ENCODE peak calls at places on chromosomes 6 and 20, in eight cellular contexts. Z is IMR-90; R is brain microvascular endothelial cell; N is right cardiac atrium; V is Peyer's patch; X is CD8-positive, alpha-beta memory T cell; W is heart left ventricle; C is WERI-Rb-1. I is an unnamed sample.

GRCh38 chr20:49641683-49642649 is 71.7 kb downstream of the B4GALT5 start:
- DNase-seq in Z (peak), R (no peak), N (no peak), V (no peak), X (no peak), W (no peak), C (peak), I (no peak)

GRCh38 chr6:26388441-26388840 is 5.5 kb downstream of the BTN2A2 start:
- DNase-seq in Z (peak), R (peak), N (no peak), V (no peak), X (no peak), W (no peak), C (no peak), I (no peak)

GRCh38 chr6:166778776-166779175 is 151.7 kb upstream of the RPS6KA2 start:
- DNase-seq in Z (no peak), R (no peak), N (no peak), V (no peak), X (no peak), W (no peak), C (no peak), I (no peak)

GRCh38 chr20:41027872-41028358 is 707 bp upstream of the TOP1 start:
- DNase-seq in Z (no peak), R (no peak), N (no peak), V (no peak), X (no peak), W (no peak), C (no peak), I (no peak)

GRCh38 chr6:71107935-71108420 is 151.1 kb upstream of the B3GAT2 start:
- DNase-seq in Z (peak), R (peak), N (no peak), V (no peak), X (no peak), W (peak), C (no peak), I (no peak)

GRCh38 chr6:125746731-125747588 is 2.5 kb upstream of the HEY2 start:
- DNase-seq in Z (peak), R (peak), N (peak), V (peak), X (peak), W (peak), C (peak), I (peak)

GRCh38 chr20:63896136-63896890 is 1.4 kb downstream of the DNAJC5 start:
- DNase-seq in Z (peak), R (no peak), N (peak), V (peak), X (peak), W (peak), C (peak), I (no peak)

GRCh38 chr20:11716945-11717248 is 200.8 kb upstream of the BTBD3 start:
- DNase-seq in Z (no peak), R (no peak), N (no peak), V (no peak), X (no peak), W (no peak), C (no peak), I (no peak)

GRCh38 chr6:151494235-151494950 is 576 bp downstream of the CCDC170 start:
- DNase-seq in Z (peak), R (peak), N (peak), V (no peak), X (no peak), W (peak), C (peak), I (no peak)

GRCh38 chr20:31607640-31608255 is 2.7 kb downstream of the ID1 start:
- DNase-seq in Z (no peak), R (no peak), N (no peak), V (no peak), X (no peak), W (no peak), C (no peak), I (no peak)

GRCh38 chr20:53899351-53900167 is 170.8 kb downstream of the BCAS1 start:
- DNase-seq in Z (peak), R (no peak), N (no peak), V (peak), X (peak), W (no peak), C (peak), I (peak)

GRCh38 chr6:130069471-130069870 is 51.1 kb downstream of the L3MBTL3 start:
- DNase-seq in Z (no peak), R (no peak), N (no peak), V (no peak), X (no peak), W (no peak), C (peak), I (no peak)

GRCh38 chr6:167839755-167840154 is 13.0 kb downstream of the AFDN start:
- DNase-seq in Z (no peak), R (no peak), N (no peak), V (no peak), X (no peak), W (no peak), C (no peak), I (no peak)

GRCh38 chr6:28474441-28475219 is 31.3 kb upstream of the ZSCAN23 start:
- DNase-seq in Z (peak), R (peak), N (no peak), V (no peak), X (no peak), W (no peak), C (no peak), I (no peak)

GRCh38 chr20:57632286-57632685 is 12.1 kb upstream of the ZBP1 start:
- DNase-seq in Z (no peak), R (no peak), N (no peak), V (no peak), X (no peak), W (no peak), C (no peak), I (no peak)

GRCh38 chr20:37726321-37726720 is 32.5 kb downstream of the CTNNBL1 start:
- DNase-seq in Z (no peak), R (no peak), N (no peak), V (no peak), X (no peak), W (no peak), C (no peak), I (no peak)

GRCh38 chr20:61507778-61508177 is 255.7 kb downstream of the CDH4 start:
- DNase-seq in Z (no peak), R (no peak), N (no peak), V (no peak), X (no peak), W (no peak), C (no peak), I (no peak)

GRCh38 chr6:164897523-164898094 is 411.8 kb downstream of the C6orf118 start:
- DNase-seq in Z (no peak), R (no peak), N (no peak), V (no peak), X (no peak), W (no peak), C (peak), I (no peak)

GRCh38 chr20:45340951-45341350 is 7.3 kb downstream of the SDC4 start:
- DNase-seq in Z (no peak), R (no peak), N (no peak), V (no peak), X (no peak), W (no peak), C (peak), I (no peak)

GRCh38 chr20:45339799-45340198 is 8.4 kb downstream of the SDC4 start:
- DNase-seq in Z (no peak), R (no peak), N (no peak), V (no peak), X (no peak), W (no peak), C (no peak), I (no peak)

GRCh38 chr20:45339084-45339483 is 9.1 kb downstream of the SDC4 start:
- DNase-seq in Z (no peak), R (no peak), N (no peak), V (no peak), X (no peak), W (no peak), C (no peak), I (no peak)

GRCh38 chr20:45341579-45341938 is 6.7 kb downstream of the SDC4 start:
- DNase-seq in Z (no peak), R (no peak), N (no peak), V (no peak), X (no peak), W (no peak), C (no peak), I (no peak)

DNA sequence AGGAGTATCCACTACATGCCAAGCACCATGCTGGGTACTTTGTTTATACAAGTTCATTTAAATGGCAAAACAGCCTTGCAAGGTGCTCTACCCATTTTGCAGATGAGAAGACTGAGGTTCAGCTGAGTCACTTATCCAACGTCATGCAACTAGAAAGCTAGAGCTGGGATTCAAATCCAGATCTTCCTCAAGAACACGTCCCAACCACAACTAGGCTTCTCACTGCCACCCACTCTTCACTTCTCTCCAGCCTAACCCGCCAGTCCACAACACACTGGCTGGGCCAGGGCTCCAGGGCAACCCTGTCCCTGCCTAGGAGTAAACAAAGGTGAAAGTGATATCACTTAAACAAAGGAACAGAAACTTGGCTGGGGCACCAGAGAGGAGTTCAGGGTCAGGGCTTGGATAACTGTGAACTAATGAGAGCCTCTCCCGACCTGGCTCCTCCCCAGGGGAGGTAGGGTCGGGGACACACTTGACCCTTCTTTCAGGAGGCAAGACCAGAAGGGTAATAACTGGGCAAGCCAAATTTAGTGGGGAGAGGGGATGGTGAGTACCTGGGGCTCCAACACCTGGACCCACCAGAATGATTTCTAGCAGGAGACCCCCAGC is 7.9 kb downstream of the SDC4 start:
- DNase-seq in Z (no peak), R (no peak), N (no peak), V (no peak), X (no peak), W (peak), C (no peak), I (no peak)
- H3K4me3 ChIP-seq in Z (no peak), R (no peak), N (no peak), V (no peak), X (no peak), W (no peak), C (no peak), I (no peak)

GRCh38 chr6:87165169-87165568 is 9.8 kb downstream of the ZNF292 start:
- DNase-seq in Z (no peak), R (no peak), N (no peak), V (no peak), X (no peak), W (no peak), C (no peak), I (no peak)
- H3K4me3 ChIP-seq in Z (no peak), R (no peak), N (no peak), V (no peak), X (no peak), W (no peak), C (no peak), I (no peak)

DNA sequence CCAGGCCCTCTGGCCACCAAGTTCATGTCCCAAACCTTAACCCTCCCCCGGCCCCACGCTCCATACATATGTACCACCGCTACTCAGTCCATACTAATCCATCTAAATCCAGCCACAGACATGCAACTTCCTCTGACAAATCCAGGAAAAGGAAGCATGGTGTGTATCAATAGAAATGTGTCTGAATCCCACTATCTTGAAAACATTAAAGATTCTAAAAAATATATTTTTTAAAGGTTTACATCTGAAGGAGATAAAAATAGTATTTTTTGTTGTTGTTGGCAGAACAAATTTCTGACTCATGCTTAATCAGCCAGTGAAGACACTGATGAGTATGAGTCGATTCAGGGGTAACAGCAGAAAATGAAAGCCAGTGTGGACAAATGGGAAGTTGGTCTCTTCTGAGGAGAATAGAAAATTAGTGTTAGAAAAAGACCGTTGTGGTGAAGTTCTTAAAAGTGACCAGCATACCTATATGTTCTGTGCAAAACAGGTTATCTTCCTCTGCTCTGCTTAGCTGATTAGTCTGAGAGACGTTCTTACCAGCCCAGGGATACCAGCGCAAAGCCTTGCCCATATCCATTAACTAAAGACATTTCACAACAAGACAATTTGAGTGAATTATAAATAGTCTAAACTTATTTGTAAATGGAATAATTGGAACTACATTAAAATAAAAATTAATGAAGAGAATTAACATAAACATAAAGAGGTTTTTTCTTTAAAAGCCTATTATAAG is 143.8 kb downstream of the PDE7B start:
- DNase-seq in Z (peak), R (peak), N (no peak), V (no peak), X (no peak), W (no peak), C (peak), I (no peak)
- H3K4me3 ChIP-seq in Z (no peak), R (no peak), N (no peak), V (no peak), X (no peak), W (no peak), C (no peak), I (no peak)

DNA sequence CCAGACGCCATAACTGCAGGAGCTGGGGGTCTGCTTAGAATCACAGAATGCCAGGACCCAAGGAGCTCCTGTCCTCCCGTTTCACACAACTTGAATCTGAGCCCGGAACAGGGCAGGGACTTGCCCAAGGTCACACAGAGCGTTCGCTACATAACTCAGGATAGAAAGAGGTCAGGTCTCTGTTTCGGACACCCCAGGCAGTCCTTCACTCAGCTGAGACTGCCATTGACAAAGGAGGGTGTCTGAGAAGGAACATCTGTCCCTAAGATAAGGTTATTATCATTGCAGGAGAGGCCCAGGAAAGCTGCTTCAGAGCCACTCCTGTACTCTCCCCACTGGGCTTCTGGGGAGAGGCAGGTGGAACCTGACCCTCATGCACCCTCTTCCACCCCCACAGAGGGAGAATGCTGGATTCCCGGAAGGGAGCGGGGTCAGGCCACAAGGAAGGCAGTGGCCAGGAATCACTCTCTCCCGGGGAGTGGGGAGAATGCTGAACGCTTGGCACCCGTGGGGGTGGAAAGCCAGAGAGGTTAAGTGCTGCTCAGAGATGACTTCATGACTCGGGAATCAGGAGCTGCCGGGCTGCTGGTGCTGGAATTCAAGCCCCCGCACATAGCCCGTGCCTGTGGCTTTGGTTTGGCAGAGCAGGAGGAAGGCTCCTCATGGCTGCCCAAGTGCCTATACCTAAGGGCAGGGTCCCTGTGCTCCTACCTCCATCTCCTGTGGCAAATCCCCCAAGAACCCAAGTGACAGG is 10.7 kb downstream of the SDC4 start:
- DNase-seq in Z (peak), R (peak), N (peak), V (no peak), X (no peak), W (peak), C (no peak), I (no peak)
- H3K4me3 ChIP-seq in Z (no peak), R (no peak), N (no peak), V (no peak), X (no peak), W (no peak), C (no peak), I (no peak)

DNA sequence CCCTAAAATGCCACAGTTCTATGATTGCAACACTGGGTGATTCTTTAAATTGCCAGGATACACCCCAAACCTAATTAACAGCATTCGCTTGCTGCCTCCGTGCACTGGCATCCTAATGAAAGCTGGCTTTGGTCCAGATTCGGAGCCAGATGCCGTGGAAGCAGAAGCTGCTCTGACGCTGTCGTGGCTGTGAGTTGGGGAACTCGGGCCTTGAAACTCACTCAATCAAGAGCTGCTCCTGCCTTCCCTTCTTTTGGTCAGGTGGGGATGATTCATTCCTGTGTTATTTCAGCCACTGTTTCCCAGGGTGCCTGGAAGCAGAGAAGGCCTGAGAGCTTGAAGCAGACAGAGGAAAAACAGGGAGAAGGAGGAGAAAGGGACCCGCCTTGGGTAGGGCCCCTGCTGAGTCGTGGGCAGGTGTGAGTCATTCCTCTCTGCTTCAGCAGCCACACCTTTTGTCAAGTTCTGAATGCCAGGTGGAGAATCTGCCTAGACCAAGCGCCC is 36.2 kb upstream of the DSP start:
- DNase-seq in Z (peak), R (peak), N (no peak), V (no peak), X (no peak), W (no peak), C (no peak), I (no peak)
- H3K4me3 ChIP-seq in Z (no peak), R (no peak), N (no peak), V (no peak), X (no peak), W (no peak), C (no peak), I (no peak)

I was measured in effector memory CD4-positive, alpha-beta T cell.